ENCODE peak calls at places on chromosomes 2 and 18, in five cellular contexts. L is activated CD4-positive, CD25-positive, alpha-beta regulatory T cell treated with anti-CD3 and anti-CD28 coated beads, Interleukin-2, amount 50 U/mL, for 72 hours; R is GM04503; F is activated CD4-positive, alpha-beta T cell treated with anti-CD3 and anti-CD28 coated beads, Interleukin-2, amount 50 U/mL, for 48 hours; H is heart left ventricle. J is an unnamed sample.

GRCh38 chr18:7598167-7599062 is 31.3 kb downstream of the PTPRM start:
- DNase-seq in L (no peak), R (no peak), F (no peak), H (no peak), J (no peak)

GRCh38 chr2:187299122-187299906 is 148.7 kb downstream of the CALCRL start:
- DNase-seq in L (no peak), R (no peak), F (no peak), H (no peak), J (no peak)

GRCh38 chr2:197028230-197028629 is 101.7 kb upstream of the PGAP1 start:
- DNase-seq in L (no peak), R (peak; percentile 13), F (no peak), H (no peak), J (no peak)

GRCh38 chr2:85396531-85397470 is 13.4 kb downstream of the CAPG start:
- DNase-seq in L (no peak), R (no peak), F (no peak), H (no peak), J (no peak)

GRCh38 chr18:8890957-8891464 is 185.7 kb downstream of the MTCL1 start:
- DNase-seq in L (no peak), R (peak; percentile 94), F (no peak), H (no peak), J (no peak)

GRCh38 chr2:165203689-165204559 is at the start of gene SCN3A:
- DNase-seq in L (no peak), R (peak; percentile 6), F (peak; percentile 5), H (peak; percentile 23), J (peak; percentile 12)

GRCh38 chr18:30920356-30920755 is 122.2 kb downstream of the DSC3 start:
- DNase-seq in L (no peak), R (no peak), F (no peak), H (no peak), J (no peak)

GRCh38 chr2:191947235-191947634 is 100.3 kb upstream of the CAVIN2 start:
- DNase-seq in L (no peak), R (no peak), F (no peak), H (no peak), J (no peak)

J was measured in activated naive CD8-positive, alpha-beta T cell treated with anti-CD3 and anti-CD28 coated beads, Interleukin-2, amount 50 U/mL, for 24 hours.